ENCODE peak calls at places on chromosomes 1 and 21, in four cellular contexts. N, Q, S and T are unnamed samples.

GRCh38 chr21:35833991-35834390 is 226.3 kb downstream of the SETD4 start:
- DNase-seq in S (no peak), Q (no peak), N (no peak), T (no peak)

GRCh38 chr1:181044449-181044966 is 10.7 kb downstream of the MR1 start:
- DNase-seq in N (no peak), S (peak), Q (peak), T (peak)

GRCh38 chr1:30525980-30526651 is 197.3 kb downstream of the MATN1 start:
- DNase-seq in N (peak), Q (no peak), S (peak), T (no peak)

GRCh38 chr1:205172729-205173366 is 38.7 kb downstream of the DSTYK start:
- DNase-seq in S (peak), N (peak), Q (no peak), T (no peak)

GRCh38 chr1:32773018-32773763 is 44.0 kb downstream of the YARS1 start:
- DNase-seq in Q (peak), S (peak), N (peak), T (peak)

GRCh38 chr1:40877681-40878080 is 15.5 kb upstream of the CITED4 start:
- DNase-seq in Q (no peak), S (no peak), N (no peak), T (peak)

GRCh38 chr1:24933468-24933867 is 3.4 kb upstream of the RUNX3 start:
- DNase-seq in Q (no peak), S (no peak), N (no peak), T (no peak)

GRCh38 chr1:201348211-201348566 is 29.3 kb downstream of the TNNT2 start:
- DNase-seq in N (peak), S (peak), Q (no peak), T (peak)

DNA sequence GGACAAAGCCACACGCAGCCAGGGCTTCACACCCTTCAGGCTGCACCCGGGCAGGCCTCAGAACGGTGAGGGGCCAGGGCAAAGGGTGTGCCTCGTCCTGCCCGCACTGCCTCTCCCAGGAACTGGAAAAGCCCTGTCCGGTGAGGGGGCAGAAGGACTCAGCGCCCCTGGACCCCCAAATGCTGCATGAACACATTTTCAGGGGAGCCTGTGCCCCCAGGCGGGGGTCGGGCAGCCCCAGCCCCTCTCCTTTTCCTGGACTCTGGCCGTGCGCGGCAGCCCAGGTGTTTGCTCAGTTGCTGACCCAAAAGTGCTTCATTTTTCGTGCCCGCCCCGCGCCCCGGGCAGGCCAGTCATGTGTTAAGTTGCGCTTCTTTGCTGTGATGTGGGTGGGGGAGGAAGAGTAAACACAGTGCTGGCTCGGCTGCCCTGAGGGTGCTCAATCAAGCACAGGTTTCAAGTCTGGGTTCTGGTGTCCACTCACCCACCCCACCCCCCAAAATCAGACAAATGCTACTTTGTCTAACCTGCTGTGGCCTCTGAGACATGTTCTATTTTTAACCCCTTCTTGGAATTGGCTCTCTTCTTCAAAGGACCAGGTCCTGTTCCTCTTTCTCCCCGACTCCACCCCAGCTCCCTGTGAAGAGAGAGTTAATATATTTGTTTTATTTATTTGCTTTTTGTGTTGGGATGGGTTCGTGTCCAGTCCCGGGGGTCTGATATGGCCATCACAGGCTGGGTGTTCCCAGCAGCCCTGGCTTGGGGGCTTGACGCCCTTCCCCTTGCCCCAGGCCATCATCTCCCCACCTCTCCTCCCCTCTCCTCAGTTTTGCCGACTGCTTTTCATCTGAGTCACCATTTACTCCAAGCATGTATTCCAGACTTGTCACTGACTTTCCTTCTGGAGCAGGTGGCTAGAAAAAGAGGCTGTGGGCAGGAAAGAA is 8.1 kb downstream of the PSRC1 start:
- DNase-seq in S (peak), Q (no peak), N (peak), T (peak)
- TF ChIP-seq JUND in S (no peak), Q (no peak), N (peak), T (no peak)

GRCh38 chr1:247905899-247906503 is 10.6 kb downstream of the OR2W3 start:
- DNase-seq in N (no peak), Q (no peak), S (no peak), T (no peak)
- TF ChIP-seq JUND in N (no peak), Q (no peak), S (no peak), T (no peak)

DNA sequence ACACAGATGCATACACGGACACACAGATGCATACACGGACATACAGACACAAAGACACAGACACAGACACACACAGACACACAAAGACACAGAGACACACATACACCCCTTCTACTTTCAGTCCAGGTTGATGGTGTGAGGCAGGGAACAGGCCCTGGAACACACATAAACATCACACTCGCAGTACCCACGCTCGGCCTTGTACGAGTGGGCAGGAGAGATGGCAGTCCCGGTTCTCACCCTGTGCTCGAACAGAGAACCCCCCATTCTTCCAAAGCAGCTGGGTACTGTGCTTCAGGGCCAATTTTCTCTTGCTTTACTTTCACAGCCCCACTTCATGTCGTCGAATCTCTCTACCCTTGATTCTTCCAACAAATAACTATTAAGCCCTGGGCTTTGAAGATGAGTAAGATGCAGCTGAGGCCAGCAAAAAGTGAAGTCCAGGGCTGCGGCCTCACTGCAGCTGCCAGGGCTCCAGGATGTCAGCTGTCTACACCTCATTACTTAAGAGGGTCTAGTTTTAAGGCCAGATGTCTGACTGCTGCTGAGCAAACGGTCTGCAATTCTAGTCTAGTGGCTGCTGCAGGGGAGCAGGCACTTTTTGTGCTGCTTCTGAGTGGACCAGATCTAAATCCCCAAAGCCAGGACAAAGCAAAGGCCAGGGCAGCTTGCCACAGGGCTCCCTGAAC is 90.1 kb downstream of the PGBD5 start:
- DNase-seq in Q (no peak), N (no peak), S (no peak), T (no peak)
- TF ChIP-seq JUND in Q (no peak), N (no peak), S (no peak), T (no peak)

GRCh38 chr1:229905031-229905545 is 161.9 kb upstream of the GALNT2 start:
- DNase-seq in N (no peak), Q (no peak), S (no peak), T (no peak)
- TF ChIP-seq JUND in N (no peak), Q (no peak), S (no peak), T (no peak)

GRCh38 chr1:80882552-80882951 is 918.2 kb upstream of the ADGRL2 start:
- DNase-seq in Q (no peak), S (peak), N (no peak), T (peak)
- TF ChIP-seq JUND in Q (no peak), S (peak), N (no peak), T (no peak)

DNA sequence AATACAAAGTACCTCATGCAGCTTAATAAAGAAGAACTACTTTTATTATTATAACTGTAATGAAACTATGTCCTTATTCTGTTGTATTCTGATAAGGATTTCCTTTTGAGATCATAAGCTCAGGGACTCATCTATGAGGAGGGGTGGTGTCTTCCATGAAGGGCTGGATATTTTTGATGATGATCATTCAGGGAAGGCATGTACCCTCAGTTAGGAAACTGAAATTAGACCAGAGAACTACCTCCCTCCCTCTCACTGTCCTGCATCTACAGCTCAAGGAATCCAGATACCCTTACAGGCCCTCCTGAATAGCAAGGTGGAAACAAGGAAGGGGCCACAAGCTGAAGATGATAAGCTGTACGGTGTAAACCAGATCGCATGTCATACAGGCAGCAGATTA is 100.8 kb upstream of the HNRNPU start:
- DNase-seq in N (no peak), Q (no peak), S (no peak), T (no peak)
- TF ChIP-seq JUND in N (no peak), Q (no peak), S (no peak), T (no peak)

DNA sequence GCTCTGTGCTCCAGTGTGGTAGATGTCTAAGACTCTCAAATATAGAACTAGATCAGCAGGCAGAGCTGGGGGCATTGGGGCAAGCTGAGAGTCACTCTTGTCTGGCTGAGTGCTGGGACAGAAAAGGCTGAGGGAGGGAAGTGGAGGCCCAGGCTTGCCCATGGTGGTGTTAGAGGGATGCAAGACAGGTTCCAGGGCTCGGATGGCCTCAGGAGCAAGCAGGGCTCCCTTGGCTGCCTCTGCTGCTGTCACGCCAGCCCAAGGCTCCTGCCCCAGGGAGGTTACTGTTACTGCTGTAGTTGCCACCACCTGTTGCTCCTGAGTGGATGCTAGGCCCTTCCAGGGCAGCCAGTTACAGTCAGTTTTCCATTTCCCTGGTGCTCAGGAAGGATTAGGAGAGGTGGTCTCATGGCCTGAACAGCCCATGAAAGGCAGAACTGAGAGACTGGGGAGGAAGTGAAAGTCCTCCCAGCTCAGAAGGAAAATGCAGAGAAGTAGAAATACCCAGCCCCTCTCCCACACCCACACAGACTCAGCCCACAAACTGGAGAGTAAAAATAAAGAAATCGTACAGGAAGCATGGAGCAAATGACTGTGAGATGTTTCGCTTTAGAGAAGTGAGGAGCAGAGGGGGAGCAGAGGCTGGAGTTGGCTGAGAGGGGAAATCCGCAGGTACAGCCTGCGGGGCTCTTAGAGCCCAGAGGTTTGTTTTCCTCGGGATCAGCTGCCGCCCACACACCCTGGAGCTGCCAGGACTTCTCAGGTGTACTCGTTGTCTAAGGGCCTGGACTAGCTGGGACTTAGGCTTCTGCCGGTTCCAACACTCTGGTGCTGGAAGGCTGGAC is 2.1 kb downstream of the IL6R start:
- DNase-seq in Q (peak), N (no peak), S (no peak), T (peak)
- TF ChIP-seq JUND in Q (peak), N (no peak), S (no peak), T (no peak)

GRCh38 chr1:2833454-2834145 is 32.1 kb upstream of the TTC34 start:
- DNase-seq in S (no peak), N (no peak), Q (no peak), T (no peak)
- TF ChIP-seq JUND in S (no peak), N (no peak), Q (no peak), T (no peak)